ENCODE peak calls at places on chromosomes 1 and 21, in four cellular contexts. H is brain microvascular endothelial cell, J is thoracic aorta, A is progenitor cell of endocrine pancreas. L is an unnamed sample.

GRCh38 chr1:178496410-178497135 is at the start of gene CLEC20A:
- DNase-seq in H (no peak), J (no peak), A (no peak), L (no peak)

GRCh38 chr1:25888426-25888987 is 13.0 kb upstream of the PAQR7 start:
- DNase-seq in A (no peak), J (no peak), H (no peak), L (no peak)

GRCh38 chr1:225596736-225597135 is 56.2 kb downstream of the ENAH start:
- DNase-seq in J (no peak), A (no peak), H (no peak), L (no peak)

GRCh38 chr21:31255036-31255435 is 89.0 kb downstream of the TIAM1 start:
- DNase-seq in A (no peak), J (no peak), H (no peak), L (no peak)

GRCh38 chr1:154896811-154897286 is 26.8 kb upstream of the KCNN3 start:
- DNase-seq in J (no peak), A (no peak), H (no peak), L (no peak)

GRCh38 chr1:3618576-3618903 is 6.3 kb upstream of the TPRG1L start:
- DNase-seq in J (no peak), A (no peak), H (no peak), L (no peak)

GRCh38 chr1:9244501-9245229 is 10.1 kb downstream of the H6PD start:
- DNase-seq in A (no peak), H (no peak), J (no peak), L (no peak)

GRCh38 chr1:212554401-212554800 is 54.2 kb upstream of the ATF3 start:
- DNase-seq in J (no peak), H (no peak), A (no peak), L (peak; percentile 6)

GRCh38 chr21:15062566-15062965 is 2.2 kb downstream of the NRIP1 start:
- DNase-seq in H (no peak), J (no peak), A (no peak), L (peak; percentile 8)

DNA sequence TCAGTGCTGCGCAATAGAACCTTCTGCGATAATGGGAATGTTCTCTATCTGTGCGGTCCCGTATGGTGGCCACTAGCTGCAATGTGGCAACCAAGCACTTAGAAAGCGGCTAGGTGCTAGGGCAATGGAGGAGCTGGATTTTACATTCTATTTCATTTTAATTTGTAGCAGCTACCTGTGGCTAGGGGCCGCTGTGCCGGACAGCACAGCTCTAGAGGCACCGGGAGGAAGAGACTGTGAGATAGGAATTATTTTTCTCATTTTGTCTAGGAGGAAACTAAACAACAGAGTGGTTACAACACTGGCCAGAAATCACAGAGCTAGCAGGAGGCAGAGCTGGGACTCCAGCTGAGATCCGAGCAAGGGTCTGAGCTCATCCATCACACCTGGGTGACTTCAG is 130.6 kb upstream of the CD34 start:
- DNase-seq in J (no peak), H (no peak), A (no peak), L (no peak)
- TF ChIP-seq CTCF in J (no peak), H (no peak), A (no peak), L (no peak)

GRCh38 chr21:42198949-42199348 is 20.0 kb upstream of the ABCG1 start:
- DNase-seq in A (no peak), H (no peak), J (no peak), L (no peak)
- TF ChIP-seq CTCF in A (no peak), H (no peak), J (no peak), L (no peak)

GRCh38 chr21:22573834-22574233 is 1575.6 kb downstream of the NCAM2 start:
- DNase-seq in J (no peak), A (no peak), H (no peak), L (no peak)

DNA sequence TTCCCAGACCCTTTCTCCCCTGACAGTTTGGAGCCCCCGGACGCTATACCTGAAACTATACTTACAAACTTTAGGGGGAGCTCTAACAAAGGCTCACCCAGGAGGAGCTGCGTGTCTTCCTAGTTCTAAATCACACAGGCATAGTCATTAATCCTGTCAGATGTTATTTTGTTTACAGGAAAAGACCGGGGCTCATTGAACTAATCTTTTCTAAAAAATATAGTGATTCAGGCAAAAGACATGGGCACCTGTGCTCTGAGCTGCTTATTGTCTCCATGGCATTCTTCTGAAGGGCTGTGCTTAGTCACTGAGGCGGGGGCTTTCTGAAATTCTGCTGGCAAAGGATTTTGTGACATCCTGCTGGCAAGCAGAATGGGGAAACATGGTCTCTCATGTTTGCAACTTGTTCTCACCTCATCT is 1577.0 kb downstream of the NCAM2 start:
- DNase-seq in A (no peak), H (no peak), J (no peak), L (no peak)
- TF ChIP-seq CTCF in A (peak; percentile 77), H (peak; percentile 21), J (no peak), L (no peak)

DNA sequence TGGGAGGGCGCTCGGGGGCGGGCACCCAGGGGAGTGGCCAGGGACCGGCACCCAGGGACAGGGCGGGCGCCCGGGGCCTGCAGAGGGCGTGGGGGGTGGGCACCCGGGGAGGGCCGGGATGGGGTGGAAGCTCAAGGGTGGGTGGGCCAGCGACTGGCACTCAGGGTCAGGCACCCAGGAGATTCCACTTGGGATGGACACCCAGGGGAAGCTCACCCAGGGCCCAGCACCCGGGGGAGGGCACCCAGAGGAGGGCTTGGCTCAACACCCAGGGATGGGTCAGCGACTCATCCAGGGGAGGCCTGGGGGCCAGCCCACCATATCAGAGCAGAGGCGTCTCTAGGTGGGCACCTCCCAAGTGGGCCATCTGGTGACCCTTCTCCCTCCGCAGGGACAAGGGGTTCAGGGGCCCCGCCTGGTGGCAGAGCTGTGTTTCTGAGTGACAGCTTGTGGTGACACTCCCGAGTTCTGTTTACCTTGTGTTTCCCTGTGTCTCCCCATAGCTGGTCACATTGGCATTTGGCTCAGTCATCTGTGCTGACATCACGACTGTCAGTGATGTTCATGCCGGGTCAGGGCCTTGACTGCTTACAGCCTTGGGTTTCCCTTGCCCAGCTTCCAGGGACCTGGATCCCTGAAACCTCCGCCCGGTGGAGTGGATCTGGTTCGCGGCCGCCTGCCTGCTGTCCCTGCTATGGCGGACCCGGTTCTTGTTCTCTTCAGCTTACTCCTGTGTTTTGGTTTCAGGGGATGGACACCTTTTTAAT is 749 bp downstream of the IBA57 start:
- DNase-seq in A (no peak), J (peak; percentile 52), H (peak; percentile 61), L (peak; percentile 62)
- TF ChIP-seq CTCF in A (peak; percentile 28), J (peak; percentile 28), H (peak; percentile 49), L (peak; percentile 35)

GRCh38 chr21:36929622-36930021 is 36.8 kb downstream of the HLCS start:
- DNase-seq in H (no peak), J (no peak), A (no peak), L (peak; percentile 28)
- TF ChIP-seq CTCF in H (peak; percentile 41), J (no peak), A (no peak), L (peak; percentile 20)

GRCh38 chr1:117008675-117009074 is 7.1 kb downstream of the CD101 start:
- DNase-seq in A (no peak), J (no peak), H (no peak), L (no peak)
- TF ChIP-seq CTCF in A (no peak), J (no peak), H (peak; percentile 26), L (no peak)

GRCh38 chr1:208465266-208465665 is 221.1 kb upstream of the PLXNA2 start:
- DNase-seq in H (no peak), J (no peak), A (no peak), L (no peak)

GRCh38 chr1:208467401-208467800 is 223.2 kb upstream of the PLXNA2 start:
- DNase-seq in A (no peak), J (no peak), H (no peak), L (no peak)

GRCh38 chr1:208461680-208462079 is 217.5 kb upstream of the PLXNA2 start:
- DNase-seq in J (no peak), H (no peak), A (no peak), L (no peak)

DNA sequence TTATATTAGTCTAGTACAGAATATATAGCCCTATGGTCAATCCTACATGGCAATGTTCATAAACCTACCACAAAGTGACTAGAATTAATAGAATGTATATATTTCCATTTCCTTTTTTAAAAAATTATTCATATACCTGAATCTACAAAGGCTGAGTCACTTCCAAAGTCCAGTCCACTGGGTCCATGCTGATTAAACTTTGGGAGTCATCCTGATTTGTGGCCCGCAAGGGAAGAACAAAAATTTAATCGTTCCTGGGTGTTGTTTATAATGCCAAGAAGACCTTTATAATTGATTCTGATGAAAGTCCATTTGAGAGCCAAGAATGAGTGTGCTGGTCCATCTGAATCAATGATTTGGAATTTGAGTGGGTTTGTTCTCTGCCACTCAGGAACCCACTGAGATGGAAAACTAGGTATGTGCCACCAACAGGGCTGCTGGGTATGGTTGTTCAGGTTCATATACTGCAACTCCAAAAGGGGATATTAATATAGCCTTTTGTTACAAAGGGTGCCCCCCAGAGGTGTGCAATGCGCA is 221.9 kb upstream of the PLXNA2 start:
- DNase-seq in A (no peak), H (no peak), J (no peak), L (no peak)
- TF ChIP-seq CTCF in A (no peak), H (no peak), J (no peak), L (no peak)

GRCh38 chr21:39336457-39337008 is 12.4 kb downstream of the HMGN1 start:
- DNase-seq in A (no peak), J (no peak), H (no peak), L (no peak)
- TF ChIP-seq CTCF in A (no peak), J (no peak), H (no peak), L (no peak)

GRCh38 chr1:237795558-237795957 is 95.2 kb downstream of the ZP4 start:
- DNase-seq in J (no peak), H (no peak), A (no peak), L (no peak)

GRCh38 chr1:237794071-237794470 is 96.7 kb downstream of the ZP4 start:
- DNase-seq in H (no peak), J (no peak), A (no peak), L (no peak)

GRCh38 chr1:237804516-237804915 is 86.2 kb downstream of the ZP4 start:
- DNase-seq in J (no peak), H (no peak), A (no peak), L (no peak)

DNA sequence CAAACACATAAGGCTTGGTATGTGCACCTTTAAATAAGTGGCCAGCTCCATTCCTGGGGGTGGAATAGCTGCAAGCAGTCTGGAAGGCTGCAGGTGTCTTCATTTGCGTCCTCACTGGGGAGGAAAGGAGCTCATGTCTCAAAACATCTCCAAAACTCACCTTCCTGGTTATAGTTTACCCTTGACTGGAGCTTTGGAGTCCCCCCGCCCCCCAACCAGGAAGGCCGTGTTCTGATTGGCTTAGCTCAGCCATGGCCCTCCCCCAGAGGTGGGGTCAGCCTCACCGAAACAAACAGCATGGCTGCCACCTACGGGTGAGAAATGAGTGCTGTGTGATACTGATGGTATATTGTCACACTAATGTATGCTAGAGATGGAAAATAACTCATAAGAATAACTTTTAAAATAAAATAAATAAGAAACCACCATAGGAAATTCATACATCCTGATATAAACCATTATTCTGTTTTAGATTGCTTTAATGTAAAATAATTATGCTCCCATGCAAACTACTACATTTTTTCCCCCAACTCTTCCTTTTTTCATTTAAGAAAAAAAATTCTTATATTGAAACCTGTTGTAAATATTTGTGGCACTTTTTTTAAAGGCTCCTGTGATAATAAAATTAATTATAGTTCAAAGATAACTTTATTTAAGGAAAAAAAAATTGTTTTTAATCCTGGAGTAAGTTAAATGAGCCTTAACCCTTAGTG is 90.8 kb downstream of the ZP4 start:
- DNase-seq in A (peak; percentile 30), H (peak; percentile 72), J (no peak), L (no peak)
- TF ChIP-seq CTCF in A (peak; percentile 52), H (peak; percentile 37), J (no peak), L (no peak)

GRCh38 chr1:32361674-32362473 is 411 bp downstream of the FAM229A start:
- DNase-seq in J (peak; percentile 13), A (peak; percentile 47), H (peak; percentile 20), L (no peak)
- TF ChIP-seq CTCF in J (peak; percentile 30), A (peak; percentile 61), H (peak; percentile 23), L (peak; percentile 44)